ENCODE peak calls at places on chromosomes 16 and 17, in ten cellular contexts. I is stimulated activated CD8-positive, alpha-beta memory T cell treated with anti-CD3 and anti-CD28 coated beads, Interleukin-4, amount 100 ng/mL, for 1 hour; O is HuH-7.5; M is ACHN; Z is AG08396; U is hippocampal formation; X is M059J; J is GM04503; G is HTR-8/SVneo; R is left ventricle myocardium inferior. S is an unnamed sample.
A peak's percentile ranks its signal among the peaks of the same experiment; 100 is the strongest.

GRCh38 chr17:64460955-64461354 is 12.0 kb downstream of the MILR1 start:
- DNase-seq in I (no peak), O (no peak), M (no peak), Z (no peak), U (no peak), X (no peak), J (no peak), G (no peak), R (peak; percentile 41), S (no peak)

GRCh38 chr17:28675980-28676379 is 14.0 kb downstream of the SUPT6H start:
- DNase-seq in I (no peak), O (peak; percentile 38), M (peak; percentile 32), Z (no peak), U (no peak), X (peak; percentile 25), J (no peak), G (no peak), R (no peak), S (peak; percentile 28)

GRCh38 chr17:77189148-77189547 is 48.4 kb downstream of the SEC14L1 start:
- DNase-seq in I (no peak), O (no peak), M (no peak), Z (no peak), U (no peak), X (no peak), J (no peak), G (no peak), R (no peak), S (no peak)

GRCh38 chr17:81471804-81472456 is 40.7 kb downstream of the ACTG1 start:
- DNase-seq in I (no peak), O (no peak), M (no peak), Z (peak; percentile 84), U (peak; percentile 5), X (peak; percentile 95), J (peak; percentile 80), G (peak; percentile 57), R (no peak), S (peak; percentile 62)

GRCh38 chr17:72004011-72004427 is 116.8 kb upstream of the SOX9 start:
- DNase-seq in I (no peak), O (no peak), M (no peak), Z (no peak), U (no peak), X (peak; percentile 51), J (peak; percentile 31), G (peak; percentile 33), R (no peak), S (peak; percentile 78)

GRCh38 chr16:17395849-17396480 is 74.8 kb downstream of the XYLT1 start:
- DNase-seq in I (no peak), O (no peak), M (no peak), Z (no peak), U (no peak), X (peak; percentile 25), J (no peak), G (no peak), R (no peak), S (no peak)

GRCh38 chr16:14196011-14196410 is 124.9 kb downstream of the MRTFB start:
- DNase-seq in I (no peak), O (no peak), M (no peak), Z (no peak), U (no peak), X (peak; percentile 10), J (no peak), G (no peak), R (no peak), S (no peak)

GRCh38 chr17:79835953-79836951 is 3.0 kb downstream of the CBX4 start:
- DNase-seq in I (no peak), O (no peak), M (no peak), Z (no peak), U (no peak), X (no peak), J (no peak), G (no peak), R (no peak), S (no peak)

GRCh38 chr17:77325537-77325825 is 184.7 kb downstream of the SEC14L1 start:
- DNase-seq in I (no peak), O (no peak), M (no peak), Z (no peak), U (no peak), X (no peak), J (no peak), G (no peak), R (no peak), S (no peak)

GRCh38 chr17:32281011-32281451 is 15.4 kb downstream of the RHBDL3 start:
- DNase-seq in I (no peak), O (no peak), M (no peak), Z (no peak), U (no peak), X (no peak), J (no peak), G (no peak), R (peak; percentile 67), S (no peak)

GRCh38 chr16:17302620-17303019 is 168.1 kb downstream of the XYLT1 start:
- DNase-seq in I (no peak), O (no peak), M (no peak), Z (no peak), U (no peak), X (peak; percentile 72), J (no peak), G (no peak), R (no peak), S (no peak)

GRCh38 chr16:77788196-77789084 is at the start of gene VAT1L:
- DNase-seq in I (no peak), O (peak; percentile 43), M (peak; percentile 47), Z (peak; percentile 80), U (peak; percentile 56), X (peak; percentile 29), J (peak; percentile 13), G (peak; percentile 56), R (peak; percentile 19), S (peak; percentile 34)

GRCh38 chr16:4594433-4595410 is 20.0 kb downstream of the UBALD1 start:
- DNase-seq in I (no peak), O (no peak), M (no peak), Z (no peak), U (no peak), X (no peak), J (no peak), G (no peak), R (no peak), S (no peak)

GRCh38 chr17:43560461-43561427 is 14.6 kb upstream of the ETV4 start:
- DNase-seq in I (no peak), O (no peak), M (no peak), Z (no peak), U (no peak), X (no peak), J (no peak), G (no peak), R (no peak), S (no peak)

GRCh38 chr17:39209317-39210092 is 9.4 kb downstream of the RPL19 start:
- DNase-seq in I (peak; percentile 36), O (no peak), M (peak; percentile 32), Z (peak; percentile 83), U (no peak), X (peak; percentile 47), J (no peak), G (no peak), R (peak; percentile 69), S (peak; percentile 64)

GRCh38 chr16:89193021-89193575 is 7.2 kb downstream of the SLC22A31 start:
- DNase-seq in I (no peak), O (peak; percentile 93), M (no peak), Z (peak; percentile 92), U (no peak), X (no peak), J (no peak), G (no peak), R (peak; percentile 29), S (peak; percentile 57)

GRCh38 chr16:69503244-69503643 is 62.5 kb upstream of the NFAT5 start:
- DNase-seq in I (no peak), O (no peak), M (no peak), Z (no peak), U (no peak), X (no peak), J (no peak), G (no peak), R (no peak), S (no peak)